ENCODE peak calls at places on chromosomes 5 and 9, in five cellular contexts. N is K562, I is HepG2, J is H1, L is GM12878. X is an unnamed sample.

GRCh38 chr5:149550267-149550582 is 1.0 kb downstream of the CSNK1A1 start:
- DNase-seq in I (no peak), L (no peak), N (peak), J (no peak), X (no peak)

GRCh38 chr5:176824604-176825003 is 14.2 kb downstream of the UNC5A start:
- DNase-seq in L (no peak), I (no peak), J (no peak), N (no peak), X (no peak)

GRCh38 chr5:51606921-51607320 is 223.7 kb downstream of the ISL1 start:
- DNase-seq in N (no peak), L (no peak), J (no peak), I (no peak), X (no peak)

GRCh38 chr5:141565826-141566575 is 52.8 kb downstream of the DIAPH1 start:
- DNase-seq in I (no peak), L (no peak), J (no peak), N (no peak), X (no peak)

GRCh38 chr9:530681-531080 is 310.8 kb upstream of the DMRT1 start:
- DNase-seq in N (no peak), L (no peak), J (no peak), I (no peak), X (peak)

GRCh38 chr5:115336201-115336720 is 39.8 kb upstream of the CCDC112 start:
- DNase-seq in J (no peak), L (no peak), N (no peak), I (no peak), X (no peak)

GRCh38 chr5:57221049-57221568 is 47.2 kb downstream of the GPBP1 start:
- DNase-seq in N (peak), L (peak), I (peak), J (no peak), X (peak)

GRCh38 chr9:93205045-93205768 is 21.3 kb downstream of the WNK2 start:
- DNase-seq in L (no peak), J (no peak), N (no peak), I (peak), X (no peak)

GRCh38 chr9:127561491-127562270 is 50.4 kb upstream of the STXBP1 start:
- DNase-seq in J (no peak), N (peak), I (no peak), L (no peak), X (peak)

GRCh38 chr5:85452322-85453025 is 1067.8 kb upstream of the EDIL3 start:
- DNase-seq in I (no peak), L (no peak), N (peak), J (no peak), X (no peak)

GRCh38 chr5:135486131-135486530 is 34.0 kb upstream of the TIFAB start:
- DNase-seq in L (no peak), N (no peak), J (no peak), I (no peak), X (no peak)

GRCh38 chr5:98042961-98043360 is 730.5 kb upstream of the RGMB start:
- DNase-seq in J (no peak), L (no peak), I (no peak), N (no peak), X (no peak)

GRCh38 chr9:71796368-71796767 is 28.1 kb upstream of the CEMIP2 start:
- DNase-seq in J (no peak), N (no peak), L (peak), I (no peak), X (peak)

GRCh38 chr5:68375540-68375939 is 160.0 kb downstream of the PIK3R1 start:
- DNase-seq in I (no peak), J (no peak), L (no peak), N (no peak), X (no peak)

GRCh38 chr9:136512651-136513066 is 29.8 kb upstream of the SEC16A start:
- DNase-seq in J (no peak), L (no peak), I (no peak), N (peak), X (peak)

GRCh38 chr5:4537489-4537888 is 602.6 kb upstream of the ADAMTS16 start:
- DNase-seq in L (no peak), J (no peak), I (no peak), N (no peak), X (no peak)

GRCh38 chr9:15139467-15139866 is 167.5 kb downstream of the TTC39B start:
- DNase-seq in N (no peak), I (no peak), L (no peak), J (no peak), X (no peak)

GRCh38 chr5:127206320-127207113 is 84.1 kb upstream of the MEGF10 start:
- DNase-seq in N (no peak), J (no peak), L (no peak), I (peak), X (peak)

GRCh38 chr9:121133104-121133816 is 58.5 kb downstream of the CNTRL start:
- DNase-seq in L (no peak), N (peak), I (peak), J (peak), X (no peak)

GRCh38 chr5:175353876-175354275 is 90.1 kb downstream of the DRD1 start:
- DNase-seq in L (no peak), I (no peak), J (no peak), N (no peak), X (no peak)

GRCh38 chr9:85402541-85402940 is 339.2 kb downstream of the AGTPBP1 start:
- DNase-seq in I (no peak), L (no peak), J (no peak), N (no peak), X (no peak)

GRCh38 chr5:8769631-8770030 is 776.2 kb downstream of the SEMA5A start:
- DNase-seq in I (no peak), J (no peak), L (no peak), N (no peak), X (no peak)

GRCh38 chr5:160506006-160507004 is 84.7 kb downstream of the PTTG1 start:
- DNase-seq in N (no peak), L (no peak), J (peak), I (no peak), X (no peak)

GRCh38 chr9:124415852-124416484 is 726 bp upstream of the PSMB7 start:
- DNase-seq in L (no peak), N (peak), J (no peak), I (no peak), X (no peak)

GRCh38 chr9:137989156-137989555 is 111.6 kb downstream of the CACNA1B start:
- DNase-seq in N (no peak), L (no peak), J (peak), I (no peak), X (no peak)

GRCh38 chr5:8349855-8350254 is 480.9 kb downstream of the MTRR start:
- DNase-seq in J (no peak), I (no peak), L (peak), N (no peak), X (no peak)

GRCh38 chr5:6729400-6730310 is 16.4 kb downstream of the TENT4A start:
- DNase-seq in I (no peak), J (no peak), L (no peak), N (no peak), X (no peak)

GRCh38 chr9:37974506-37975173 is 70.7 kb upstream of the SLC25A51 start:
- DNase-seq in L (no peak), N (no peak), I (no peak), J (no peak), X (no peak)

GRCh38 chr5:642481-642880 is 30.3 kb downstream of the CEP72 start:
- DNase-seq in N (no peak), J (no peak), I (no peak), L (no peak), X (no peak)

DNA sequence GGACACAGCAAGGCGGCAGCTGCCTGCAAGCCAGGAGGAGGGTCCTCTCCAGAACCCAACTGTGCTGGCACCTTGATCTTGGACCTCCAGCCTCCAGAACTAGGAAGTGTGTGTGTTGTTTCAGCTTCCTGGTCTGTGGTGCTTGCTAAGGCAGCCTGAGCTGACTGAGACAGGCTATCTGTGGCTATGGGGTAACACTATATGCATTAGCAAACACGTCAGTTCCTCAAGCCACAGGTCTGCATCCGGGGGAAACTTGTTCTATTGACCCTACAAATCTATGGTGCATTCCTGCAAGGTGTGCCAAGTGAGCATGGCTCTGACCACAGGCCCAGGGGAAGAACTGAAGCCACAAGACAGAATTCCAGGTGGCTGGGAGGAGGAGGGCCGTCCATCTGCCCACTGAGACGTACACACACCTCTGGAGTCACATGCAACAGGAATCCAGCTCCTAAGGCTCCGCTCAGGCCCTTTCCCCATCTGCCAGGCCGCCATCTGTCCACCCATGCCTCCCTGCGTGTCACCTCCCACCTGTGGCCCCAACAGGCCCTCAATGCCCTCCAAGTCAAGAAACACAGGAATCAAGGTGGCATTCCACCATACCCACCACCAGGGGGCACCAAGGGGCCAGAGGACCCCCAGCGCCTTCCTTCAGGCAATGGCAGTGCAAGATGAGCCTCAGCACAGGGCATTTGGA is 174.9 kb downstream of the ROR2 start:
- DNase-seq in J (peak), N (peak), L (no peak), I (peak), X (peak)
- TF ChIP-seq USF2 in J (no peak), N (no peak), L (no peak), I (no peak), X (no peak)

GRCh38 chr5:178394074-178394473 is 161.5 kb upstream of the PHYKPL start:
- DNase-seq in J (peak), L (no peak), N (no peak), I (no peak), X (no peak)
- TF ChIP-seq HDAC2 in J (no peak), L (no peak), N (no peak), I (no peak), X (no peak)

GRCh38 chr9:130445268-130445983 is 665 bp downstream of the ASS1 start:
- DNase-seq in I (peak), L (no peak), J (peak), N (no peak), X (no peak)
- H3K4me3 ChIP-seq in I (peak), L (no peak), J (peak), N (peak), X (peak)

DNA sequence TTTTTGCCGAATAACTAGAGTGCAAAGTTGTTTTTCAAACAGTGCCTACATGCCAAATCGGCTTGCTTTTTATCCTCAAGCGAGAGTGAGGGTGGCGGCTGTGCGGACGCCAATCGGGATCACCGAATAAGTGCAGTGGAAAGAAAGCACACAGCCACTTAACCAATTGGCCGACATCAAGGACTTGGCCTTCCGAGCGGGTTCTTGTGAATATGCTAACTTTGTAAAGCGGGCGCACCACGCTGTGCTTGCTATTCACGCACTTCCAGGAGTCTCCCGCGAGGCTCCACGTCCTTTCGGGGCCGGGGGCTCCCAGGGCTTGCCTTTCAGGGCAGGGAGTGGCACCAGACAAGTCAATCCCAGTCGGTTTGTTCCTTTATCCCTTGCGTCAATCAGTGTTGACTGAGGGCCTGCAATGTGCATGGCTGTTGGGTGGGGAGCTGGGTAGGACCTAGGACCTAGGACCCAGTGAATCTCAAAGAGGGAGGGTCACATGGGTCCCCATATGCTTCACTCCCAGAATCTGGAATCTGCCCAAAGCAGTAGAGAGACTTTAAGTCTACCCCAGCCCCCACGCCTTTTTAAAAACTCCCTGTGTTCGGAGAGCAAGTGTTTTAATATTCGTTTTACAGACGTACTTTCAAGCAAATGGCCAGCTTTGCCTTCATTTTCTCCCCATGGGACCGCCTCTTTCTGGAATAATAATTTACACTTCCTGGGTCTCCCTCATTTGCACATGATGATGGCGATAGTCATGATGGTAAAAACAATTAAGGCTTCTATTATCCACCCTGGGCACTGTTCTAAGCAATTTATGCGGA is 2.0 kb upstream of the GCNT4 start:
- DNase-seq in N (no peak), L (no peak), J (peak), I (no peak), X (no peak)
- TF ChIP-seq USF2 in N (no peak), L (no peak), J (no peak), I (no peak), X (no peak)

GRCh38 chr5:84092738-84093137 is 291.9 kb downstream of the EDIL3 start:
- DNase-seq in L (no peak), I (no peak), J (no peak), N (no peak), X (no peak)
- TF ChIP-seq HDAC2 in L (no peak), I (no peak), J (no peak), N (no peak), X (no peak)

DNA sequence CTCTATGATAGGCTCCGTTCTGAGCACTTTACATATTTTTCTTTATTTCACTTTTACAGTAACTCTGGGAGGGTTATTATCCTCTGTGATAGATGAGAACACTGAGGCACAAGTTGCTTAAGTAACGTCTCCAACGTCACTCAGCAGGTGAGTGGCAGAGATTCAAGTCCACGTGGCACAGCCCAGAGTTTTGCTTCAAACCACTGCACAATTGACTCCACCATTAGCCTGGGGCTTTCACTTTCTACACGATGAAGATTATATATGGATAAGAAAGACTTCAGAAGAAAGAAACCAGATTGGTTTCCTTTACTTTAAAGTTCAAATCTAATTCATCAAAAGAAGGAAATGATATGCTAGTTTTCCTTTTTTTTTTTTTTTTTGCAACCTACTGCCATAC is 245.9 kb downstream of the SYK start:
- DNase-seq in L (no peak), I (no peak), J (no peak), N (no peak), X (no peak)
- H3K4me3 ChIP-seq in L (no peak), I (no peak), J (no peak), N (no peak), X (no peak)

DNA sequence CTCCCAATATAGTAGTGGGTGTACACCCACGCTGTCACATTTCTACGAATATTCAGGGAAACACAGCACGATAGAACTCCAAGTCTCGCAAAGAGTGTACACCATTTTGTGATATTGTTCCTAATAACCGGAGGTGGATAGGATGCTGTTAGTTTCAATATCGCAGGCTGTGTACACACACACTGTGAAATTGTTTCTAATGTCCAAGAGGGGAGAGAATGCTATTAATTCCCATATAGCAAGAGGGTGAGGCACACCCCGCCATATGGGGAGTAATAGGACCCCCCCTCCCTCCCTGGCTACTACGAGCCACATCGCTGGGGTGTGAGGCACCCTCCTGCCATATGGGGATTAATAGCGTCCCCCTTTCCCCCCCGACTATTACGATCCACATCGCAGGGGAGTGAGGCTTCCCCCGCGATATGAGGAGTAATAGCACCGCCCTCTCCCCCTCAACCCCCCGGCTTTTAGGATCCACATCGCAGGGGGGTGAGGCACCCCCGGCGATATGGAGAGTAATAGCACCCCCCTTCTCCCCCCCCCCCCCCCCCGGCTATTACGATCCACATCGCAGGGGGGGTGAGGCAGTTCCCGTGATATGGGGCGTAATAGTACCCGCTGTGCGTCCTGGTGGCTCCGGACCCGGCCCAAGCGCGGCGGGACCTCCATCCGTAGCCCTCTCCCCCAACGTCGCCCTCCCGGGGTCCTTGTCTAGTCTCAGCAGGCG is 565 bp upstream of the STK32A start:
- DNase-seq in I (no peak), J (no peak), L (no peak), N (no peak), X (no peak)
- TF ChIP-seq USF2 in I (no peak), J (no peak), L (no peak), N (no peak), X (no peak)

GRCh38 chr9:2610985-2611384 is 10.6 kb upstream of the VLDLR start:
- DNase-seq in N (no peak), L (no peak), I (no peak), J (no peak), X (no peak)
- TF ChIP-seq HDAC2 in N (no peak), L (no peak), I (no peak), J (no peak), X (no peak)

GRCh38 chr5:109411175-109411514 is 1.4 kb upstream of the PJA2 start:
- DNase-seq in I (no peak), J (no peak), N (no peak), L (no peak), X (no peak)
- H3K4me3 ChIP-seq in I (peak), J (peak), N (peak), L (peak), X (peak)

GRCh38 chr5:140101179-140101578 is 12.7 kb upstream of the PURA start:
- DNase-seq in J (no peak), I (no peak), L (no peak), N (no peak), X (no peak)
- TF ChIP-seq USF2 in J (no peak), I (no peak), L (no peak), N (no peak), X (no peak)